ENCODE peak calls at places on chromosomes 5 and 9, in six cellular contexts. One of them, this sample, is unnamed.
A peak's percentile ranks its signal among the peaks of the same experiment; 100 is the strongest.

GRCh38 chr5:52915176-52915875 is 73.8 kb upstream of the ITGA2 start:
- DNase-seq in neural crest cell: peak; percentile 58
- DNase-seq in C1 segment of cervical spinal cord: no peak
- DNase-seq in AML-193: peak; percentile 74
- DNase-seq in Right ventricle myocardium superior: peak; percentile 39
- DNase-seq in CD4-positive, alpha-beta T cell: peak; percentile 32
- DNase-seq in this sample: peak; percentile 47

GRCh38 chr9:123517512-123517911 is 161.5 kb downstream of the CRB2 start:
- DNase-seq in neural crest cell: no peak
- DNase-seq in C1 segment of cervical spinal cord: no peak
- DNase-seq in AML-193: no peak
- DNase-seq in Right ventricle myocardium superior: no peak
- DNase-seq in CD4-positive, alpha-beta T cell: no peak
- DNase-seq in this sample: no peak

GRCh38 chr5:139961435-139962157 is 81.5 kb downstream of the NRG2 start:
- DNase-seq in neural crest cell: no peak
- DNase-seq in C1 segment of cervical spinal cord: no peak
- DNase-seq in AML-193: no peak
- DNase-seq in Right ventricle myocardium superior: no peak
- DNase-seq in CD4-positive, alpha-beta T cell: no peak
- DNase-seq in this sample: no peak

GRCh38 chr5:76831108-76831447 is 12.2 kb downstream of the F2RL1 start:
- DNase-seq in neural crest cell: no peak
- DNase-seq in C1 segment of cervical spinal cord: no peak
- DNase-seq in AML-193: no peak
- DNase-seq in Right ventricle myocardium superior: no peak
- DNase-seq in CD4-positive, alpha-beta T cell: no peak
- DNase-seq in this sample: no peak

GRCh38 chr9:19913151-19913550 is 124.3 kb upstream of the SLC24A2 start:
- DNase-seq in neural crest cell: no peak
- DNase-seq in C1 segment of cervical spinal cord: no peak
- DNase-seq in AML-193: no peak
- DNase-seq in Right ventricle myocardium superior: no peak
- DNase-seq in CD4-positive, alpha-beta T cell: no peak
- DNase-seq in this sample: no peak

GRCh38 chr9:105858877-105859276 is 164.5 kb downstream of the TMEM38B start:
- DNase-seq in neural crest cell: no peak
- DNase-seq in C1 segment of cervical spinal cord: no peak
- DNase-seq in AML-193: no peak
- DNase-seq in Right ventricle myocardium superior: no peak
- DNase-seq in CD4-positive, alpha-beta T cell: no peak
- DNase-seq in this sample: no peak

GRCh38 chr5:121182788-121183490 is 668.7 kb upstream of the FTMT start:
- DNase-seq in neural crest cell: no peak
- DNase-seq in C1 segment of cervical spinal cord: no peak
- DNase-seq in AML-193: no peak
- DNase-seq in Right ventricle myocardium superior: no peak
- DNase-seq in CD4-positive, alpha-beta T cell: no peak
- DNase-seq in this sample: peak; percentile 48

GRCh38 chr9:76161546-76161945 is 232.7 kb downstream of the RFK start:
- DNase-seq in neural crest cell: no peak
- DNase-seq in C1 segment of cervical spinal cord: no peak
- DNase-seq in AML-193: no peak
- DNase-seq in Right ventricle myocardium superior: no peak
- DNase-seq in CD4-positive, alpha-beta T cell: no peak
- DNase-seq in this sample: no peak

GRCh38 chr9:105432247-105432857 is 15.5 kb upstream of the FSD1L start:
- DNase-seq in neural crest cell: no peak
- DNase-seq in C1 segment of cervical spinal cord: no peak
- DNase-seq in AML-193: no peak
- DNase-seq in Right ventricle myocardium superior: no peak
- DNase-seq in CD4-positive, alpha-beta T cell: no peak
- DNase-seq in this sample: no peak

GRCh38 chr5:178081571-178082244 is 31.6 kb upstream of the N4BP3 start:
- DNase-seq in neural crest cell: no peak
- DNase-seq in C1 segment of cervical spinal cord: no peak
- DNase-seq in AML-193: no peak
- DNase-seq in Right ventricle myocardium superior: no peak
- DNase-seq in CD4-positive, alpha-beta T cell: no peak
- DNase-seq in this sample: no peak

GRCh38 chr9:97735070-97735600 is 38.0 kb upstream of the XPA start:
- DNase-seq in neural crest cell: no peak
- DNase-seq in C1 segment of cervical spinal cord: no peak
- DNase-seq in AML-193: no peak
- DNase-seq in Right ventricle myocardium superior: no peak
- DNase-seq in CD4-positive, alpha-beta T cell: no peak
- DNase-seq in this sample: no peak

GRCh38 chr5:160199410-160199911 is 29.8 kb upstream of the FABP6 start:
- DNase-seq in neural crest cell: peak; percentile 89
- DNase-seq in C1 segment of cervical spinal cord: peak; percentile 19
- DNase-seq in AML-193: peak; percentile 39
- DNase-seq in Right ventricle myocardium superior: peak; percentile 87
- DNase-seq in CD4-positive, alpha-beta T cell: peak; percentile 62
- DNase-seq in this sample: peak; percentile 38

GRCh38 chr9:110520120-110520701 is 59.3 kb downstream of the SVEP1 start:
- DNase-seq in neural crest cell: no peak
- DNase-seq in C1 segment of cervical spinal cord: no peak
- DNase-seq in AML-193: no peak
- DNase-seq in Right ventricle myocardium superior: no peak
- DNase-seq in CD4-positive, alpha-beta T cell: no peak
- DNase-seq in this sample: no peak

GRCh38 chr5:66958984-66959641 is 237.5 kb downstream of the CD180 start:
- DNase-seq in neural crest cell: peak; percentile 6
- DNase-seq in C1 segment of cervical spinal cord: no peak
- DNase-seq in AML-193: no peak
- DNase-seq in Right ventricle myocardium superior: peak; percentile 62
- DNase-seq in CD4-positive, alpha-beta T cell: no peak
- DNase-seq in this sample: no peak

GRCh38 chr5:51226420-51226735 is 156.9 kb upstream of the ISL1 start:
- DNase-seq in neural crest cell: no peak
- DNase-seq in C1 segment of cervical spinal cord: no peak
- DNase-seq in AML-193: no peak
- DNase-seq in Right ventricle myocardium superior: no peak
- DNase-seq in CD4-positive, alpha-beta T cell: no peak
- DNase-seq in this sample: no peak

GRCh38 chr5:68149189-68149588 is 66.4 kb upstream of the PIK3R1 start:
- DNase-seq in neural crest cell: no peak
- DNase-seq in C1 segment of cervical spinal cord: no peak
- DNase-seq in AML-193: no peak
- DNase-seq in Right ventricle myocardium superior: no peak
- DNase-seq in CD4-positive, alpha-beta T cell: no peak
- DNase-seq in this sample: no peak

GRCh38 chr5:171661146-171661545 is 124.5 kb upstream of the SMIM23 start:
- DNase-seq in neural crest cell: no peak
- DNase-seq in C1 segment of cervical spinal cord: no peak
- DNase-seq in AML-193: no peak
- DNase-seq in Right ventricle myocardium superior: no peak
- DNase-seq in CD4-positive, alpha-beta T cell: no peak
- DNase-seq in this sample: no peak

GRCh38 chr5:150317048-150318003 is 14.6 kb upstream of the ARSI start:
- DNase-seq in neural crest cell: peak; percentile 30
- DNase-seq in C1 segment of cervical spinal cord: no peak
- DNase-seq in AML-193: no peak
- DNase-seq in Right ventricle myocardium superior: no peak
- DNase-seq in CD4-positive, alpha-beta T cell: no peak
- DNase-seq in this sample: no peak

GRCh38 chr5:61351733-61352132 is 19.7 kb downstream of the ZSWIM6 start:
- DNase-seq in neural crest cell: no peak
- DNase-seq in C1 segment of cervical spinal cord: no peak
- DNase-seq in AML-193: no peak
- DNase-seq in Right ventricle myocardium superior: no peak
- DNase-seq in CD4-positive, alpha-beta T cell: no peak
- DNase-seq in this sample: no peak

GRCh38 chr5:53820802-53821171 is 260.3 kb downstream of the NDUFS4 start:
- DNase-seq in neural crest cell: no peak
- DNase-seq in C1 segment of cervical spinal cord: no peak
- DNase-seq in AML-193: no peak
- DNase-seq in Right ventricle myocardium superior: no peak
- DNase-seq in CD4-positive, alpha-beta T cell: no peak
- DNase-seq in this sample: no peak

GRCh38 chr9:27386759-27387158 is 89.8 kb upstream of the EQTN start:
- DNase-seq in neural crest cell: no peak
- DNase-seq in C1 segment of cervical spinal cord: no peak
- DNase-seq in AML-193: no peak
- DNase-seq in Right ventricle myocardium superior: no peak
- DNase-seq in CD4-positive, alpha-beta T cell: no peak
- DNase-seq in this sample: no peak

GRCh38 chr5:40666657-40667056 is 13.1 kb upstream of the PTGER4 start:
- DNase-seq in neural crest cell: no peak
- DNase-seq in C1 segment of cervical spinal cord: no peak
- DNase-seq in AML-193: no peak
- DNase-seq in Right ventricle myocardium superior: no peak
- DNase-seq in CD4-positive, alpha-beta T cell: no peak
- DNase-seq in this sample: no peak

GRCh38 chr9:68685213-68685612 is 19.8 kb upstream of the PIP5K1B start:
- DNase-seq in neural crest cell: no peak
- DNase-seq in C1 segment of cervical spinal cord: no peak
- DNase-seq in AML-193: no peak
- DNase-seq in Right ventricle myocardium superior: no peak
- DNase-seq in CD4-positive, alpha-beta T cell: no peak
- DNase-seq in this sample: no peak

GRCh38 chr9:117796681-117797080 is 92.5 kb downstream of the TLR4 start:
- DNase-seq in neural crest cell: no peak
- DNase-seq in C1 segment of cervical spinal cord: no peak
- DNase-seq in AML-193: no peak
- DNase-seq in Right ventricle myocardium superior: no peak
- DNase-seq in CD4-positive, alpha-beta T cell: no peak
- DNase-seq in this sample: no peak

GRCh38 chr5:35938518-35939227 is at the start of gene CAPSL:
- DNase-seq in neural crest cell: peak; percentile 22
- DNase-seq in C1 segment of cervical spinal cord: no peak
- DNase-seq in AML-193: no peak
- DNase-seq in Right ventricle myocardium superior: no peak
- DNase-seq in CD4-positive, alpha-beta T cell: no peak
- DNase-seq in this sample: no peak

GRCh38 chr5:99866740-99867139 is 668.4 kb upstream of the FAM174A start:
- DNase-seq in neural crest cell: no peak
- DNase-seq in C1 segment of cervical spinal cord: no peak
- DNase-seq in AML-193: no peak
- DNase-seq in Right ventricle myocardium superior: no peak
- DNase-seq in CD4-positive, alpha-beta T cell: no peak
- DNase-seq in this sample: no peak

GRCh38 chr5:144566747-144567415 is 396.2 kb downstream of the KCTD16 start:
- DNase-seq in neural crest cell: no peak
- DNase-seq in C1 segment of cervical spinal cord: no peak
- DNase-seq in AML-193: no peak
- DNase-seq in Right ventricle myocardium superior: no peak
- DNase-seq in CD4-positive, alpha-beta T cell: no peak
- DNase-seq in this sample: no peak

GRCh38 chr5:143583385-143583784 is 179.9 kb upstream of the NR3C1 start:
- DNase-seq in neural crest cell: no peak
- DNase-seq in C1 segment of cervical spinal cord: no peak
- DNase-seq in AML-193: no peak
- DNase-seq in Right ventricle myocardium superior: no peak
- DNase-seq in CD4-positive, alpha-beta T cell: no peak
- DNase-seq in this sample: no peak

GRCh38 chr9:87494970-87495471 is 2.6 kb upstream of the DAPK1 start:
- DNase-seq in neural crest cell: no peak
- DNase-seq in C1 segment of cervical spinal cord: no peak
- DNase-seq in AML-193: no peak
- DNase-seq in Right ventricle myocardium superior: no peak
- DNase-seq in CD4-positive, alpha-beta T cell: no peak
- DNase-seq in this sample: no peak

GRCh38 chr5:94544031-94544650 is 74.3 kb downstream of the KIAA0825 start:
- DNase-seq in neural crest cell: no peak
- DNase-seq in C1 segment of cervical spinal cord: no peak
- DNase-seq in AML-193: peak; percentile 84
- DNase-seq in Right ventricle myocardium superior: no peak
- DNase-seq in CD4-positive, alpha-beta T cell: no peak
- DNase-seq in this sample: peak; percentile 43

GRCh38 chr9:34863426-34863825 is 94.7 kb upstream of the PHF24 start:
- DNase-seq in neural crest cell: no peak
- DNase-seq in C1 segment of cervical spinal cord: no peak
- DNase-seq in AML-193: no peak
- DNase-seq in Right ventricle myocardium superior: no peak
- DNase-seq in CD4-positive, alpha-beta T cell: no peak
- DNase-seq in this sample: no peak

This sample was measured in HL-60.